ENCODE peak calls at places on chromosome 18, in nine cellular contexts. One of them, this sample, is unnamed.

GRCh38 chr18:23503967-23504352 is 649 bp downstream of the RMC1 start:
- DNase-seq in germinal center: no peak
- DNase-seq in GM04504: no peak
- DNase-seq in tibial artery: no peak
- DNase-seq in ureter: no peak
- DNase-seq in neural progenitor cell: no peak
- DNase-seq in activated CD4-positive, alpha-beta T cell treated with anti-CD3 and anti-CD28 coated beads for 48 hours: no peak
- DNase-seq in HuH-7: no peak
- DNase-seq in body of pancreas: no peak
- DNase-seq in this sample: no peak

GRCh38 chr18:48825101-48825745 is 125.5 kb downstream of the SMAD7 start:
- DNase-seq in germinal center: no peak
- DNase-seq in neural progenitor cell: no peak
- DNase-seq in activated CD4-positive, alpha-beta T cell treated with anti-CD3 and anti-CD28 coated beads for 48 hours: no peak
- DNase-seq in body of pancreas: no peak
- DNase-seq in GM04504: no peak
- DNase-seq in HuH-7: no peak
- DNase-seq in tibial artery: peak
- DNase-seq in ureter: peak
- DNase-seq in this sample: no peak

GRCh38 chr18:73597832-73598615 is 549.6 kb downstream of the FBXO15 start:
- DNase-seq in body of pancreas: no peak
- DNase-seq in GM04504: no peak
- DNase-seq in germinal center: no peak
- DNase-seq in ureter: no peak
- DNase-seq in activated CD4-positive, alpha-beta T cell treated with anti-CD3 and anti-CD28 coated beads for 48 hours: no peak
- DNase-seq in HuH-7: no peak
- DNase-seq in neural progenitor cell: no peak
- DNase-seq in tibial artery: no peak
- DNase-seq in this sample: no peak

GRCh38 chr18:34767601-34768027 is 57.5 kb downstream of the DTNA start:
- DNase-seq in body of pancreas: no peak
- DNase-seq in germinal center: no peak
- DNase-seq in tibial artery: no peak
- DNase-seq in activated CD4-positive, alpha-beta T cell treated with anti-CD3 and anti-CD28 coated beads for 48 hours: no peak
- DNase-seq in ureter: no peak
- DNase-seq in HuH-7: no peak
- DNase-seq in neural progenitor cell: no peak
- DNase-seq in GM04504: peak
- DNase-seq in this sample: no peak

GRCh38 chr18:36835927-36836326 is 7.0 kb downstream of the KIAA1328 start:
- DNase-seq in GM04504: no peak
- DNase-seq in HuH-7: no peak
- DNase-seq in neural progenitor cell: no peak
- DNase-seq in tibial artery: no peak
- DNase-seq in body of pancreas: no peak
- DNase-seq in activated CD4-positive, alpha-beta T cell treated with anti-CD3 and anti-CD28 coated beads for 48 hours: no peak
- DNase-seq in ureter: no peak
- DNase-seq in germinal center: no peak
- DNase-seq in this sample: no peak

GRCh38 chr18:10416020-10416419 is 38.4 kb upstream of the APCDD1 start:
- DNase-seq in activated CD4-positive, alpha-beta T cell treated with anti-CD3 and anti-CD28 coated beads for 48 hours: no peak
- DNase-seq in tibial artery: no peak
- DNase-seq in neural progenitor cell: no peak
- DNase-seq in HuH-7: no peak
- DNase-seq in ureter: no peak
- DNase-seq in germinal center: no peak
- DNase-seq in body of pancreas: no peak
- DNase-seq in GM04504: no peak
- DNase-seq in this sample: no peak

GRCh38 chr18:31801078-31801477 is 40.4 kb upstream of the SLC25A52 start:
- DNase-seq in body of pancreas: no peak
- DNase-seq in germinal center: no peak
- DNase-seq in GM04504: no peak
- DNase-seq in ureter: no peak
- DNase-seq in neural progenitor cell: no peak
- DNase-seq in HuH-7: no peak
- DNase-seq in tibial artery: no peak
- DNase-seq in activated CD4-positive, alpha-beta T cell treated with anti-CD3 and anti-CD28 coated beads for 48 hours: no peak
- DNase-seq in this sample: no peak

GRCh38 chr18:46321954-46322353 is 217.8 kb downstream of the HAUS1 start:
- DNase-seq in ureter: no peak
- DNase-seq in activated CD4-positive, alpha-beta T cell treated with anti-CD3 and anti-CD28 coated beads for 48 hours: no peak
- DNase-seq in GM04504: no peak
- DNase-seq in tibial artery: no peak
- DNase-seq in body of pancreas: no peak
- DNase-seq in HuH-7: no peak
- DNase-seq in neural progenitor cell: peak
- DNase-seq in germinal center: no peak
- DNase-seq in this sample: no peak

GRCh38 chr18:51339866-51340265 is 142.4 kb upstream of the MEX3C start:
- DNase-seq in GM04504: no peak
- DNase-seq in activated CD4-positive, alpha-beta T cell treated with anti-CD3 and anti-CD28 coated beads for 48 hours: no peak
- DNase-seq in neural progenitor cell: no peak
- DNase-seq in tibial artery: no peak
- DNase-seq in germinal center: no peak
- DNase-seq in ureter: no peak
- DNase-seq in body of pancreas: no peak
- DNase-seq in HuH-7: no peak
- DNase-seq in this sample: no peak

GRCh38 chr18:26429535-26429934 is 118.8 kb downstream of the KCTD1 start:
- DNase-seq in GM04504: peak
- DNase-seq in germinal center: no peak
- DNase-seq in activated CD4-positive, alpha-beta T cell treated with anti-CD3 and anti-CD28 coated beads for 48 hours: no peak
- DNase-seq in neural progenitor cell: no peak
- DNase-seq in tibial artery: no peak
- DNase-seq in HuH-7: no peak
- DNase-seq in body of pancreas: no peak
- DNase-seq in ureter: no peak
- DNase-seq in this sample: no peak

GRCh38 chr18:79866889-79867574 is 69.3 kb downstream of the KCNG2 start:
- DNase-seq in GM04504: no peak
- DNase-seq in HuH-7: no peak
- DNase-seq in ureter: peak
- DNase-seq in neural progenitor cell: no peak
- DNase-seq in tibial artery: peak
- DNase-seq in body of pancreas: no peak
- DNase-seq in germinal center: no peak
- DNase-seq in activated CD4-positive, alpha-beta T cell treated with anti-CD3 and anti-CD28 coated beads for 48 hours: no peak
- DNase-seq in this sample: no peak

GRCh38 chr18:49177071-49177470 is 226.3 kb upstream of the SMAD7 start:
- DNase-seq in HuH-7: no peak
- DNase-seq in tibial artery: no peak
- DNase-seq in ureter: no peak
- DNase-seq in neural progenitor cell: no peak
- DNase-seq in activated CD4-positive, alpha-beta T cell treated with anti-CD3 and anti-CD28 coated beads for 48 hours: no peak
- DNase-seq in germinal center: no peak
- DNase-seq in body of pancreas: no peak
- DNase-seq in GM04504: no peak
- DNase-seq in this sample: no peak

GRCh38 chr18:66211693-66212195 is 392.1 kb downstream of the CDH19 start:
- DNase-seq in neural progenitor cell: no peak
- DNase-seq in activated CD4-positive, alpha-beta T cell treated with anti-CD3 and anti-CD28 coated beads for 48 hours: no peak
- DNase-seq in germinal center: no peak
- DNase-seq in GM04504: no peak
- DNase-seq in ureter: no peak
- DNase-seq in tibial artery: no peak
- DNase-seq in HuH-7: no peak
- DNase-seq in body of pancreas: no peak
- DNase-seq in this sample: no peak

GRCh38 chr18:45557779-45558178 is 57.5 kb upstream of the SLC14A2 start:
- DNase-seq in activated CD4-positive, alpha-beta T cell treated with anti-CD3 and anti-CD28 coated beads for 48 hours: no peak
- DNase-seq in germinal center: no peak
- DNase-seq in ureter: no peak
- DNase-seq in GM04504: no peak
- DNase-seq in tibial artery: no peak
- DNase-seq in neural progenitor cell: no peak
- DNase-seq in body of pancreas: no peak
- DNase-seq in HuH-7: no peak
- DNase-seq in this sample: no peak

GRCh38 chr18:67951166-67951565 is 434.6 kb upstream of the DSEL start:
- DNase-seq in body of pancreas: no peak
- DNase-seq in activated CD4-positive, alpha-beta T cell treated with anti-CD3 and anti-CD28 coated beads for 48 hours: no peak
- DNase-seq in GM04504: no peak
- DNase-seq in neural progenitor cell: no peak
- DNase-seq in ureter: no peak
- DNase-seq in HuH-7: no peak
- DNase-seq in germinal center: no peak
- DNase-seq in tibial artery: no peak
- DNase-seq in this sample: no peak

GRCh38 chr18:3397031-3397750 is 52.8 kb upstream of the TGIF1 start:
- DNase-seq in activated CD4-positive, alpha-beta T cell treated with anti-CD3 and anti-CD28 coated beads for 48 hours: no peak
- DNase-seq in tibial artery: no peak
- DNase-seq in GM04504: no peak
- DNase-seq in neural progenitor cell: no peak
- DNase-seq in HuH-7: no peak
- DNase-seq in body of pancreas: no peak
- DNase-seq in germinal center: no peak
- DNase-seq in ureter: no peak
- DNase-seq in this sample: no peak

GRCh38 chr18:487371-487770 is 13.1 kb downstream of the COLEC12 start:
- DNase-seq in activated CD4-positive, alpha-beta T cell treated with anti-CD3 and anti-CD28 coated beads for 48 hours: no peak
- DNase-seq in tibial artery: no peak
- DNase-seq in germinal center: no peak
- DNase-seq in HuH-7: no peak
- DNase-seq in body of pancreas: no peak
- DNase-seq in neural progenitor cell: no peak
- DNase-seq in ureter: no peak
- DNase-seq in GM04504: no peak
- DNase-seq in this sample: no peak

GRCh38 chr18:59846814-59847490 is 52.8 kb upstream of the PMAIP1 start:
- DNase-seq in tibial artery: no peak
- DNase-seq in activated CD4-positive, alpha-beta T cell treated with anti-CD3 and anti-CD28 coated beads for 48 hours: peak
- DNase-seq in body of pancreas: no peak
- DNase-seq in germinal center: peak
- DNase-seq in HuH-7: peak
- DNase-seq in ureter: peak
- DNase-seq in neural progenitor cell: no peak
- DNase-seq in GM04504: peak
- DNase-seq in this sample: no peak

GRCh38 chr18:58209326-58209725 is 165.3 kb downstream of the NEDD4L start:
- DNase-seq in germinal center: no peak
- DNase-seq in body of pancreas: no peak
- DNase-seq in GM04504: no peak
- DNase-seq in HuH-7: no peak
- DNase-seq in ureter: no peak
- DNase-seq in neural progenitor cell: no peak
- DNase-seq in activated CD4-positive, alpha-beta T cell treated with anti-CD3 and anti-CD28 coated beads for 48 hours: no peak
- DNase-seq in tibial artery: no peak
- DNase-seq in this sample: no peak

GRCh38 chr18:22223263-22223960 is 54.0 kb downstream of the GATA6 start:
- DNase-seq in tibial artery: peak
- DNase-seq in body of pancreas: peak
- DNase-seq in HuH-7: no peak
- DNase-seq in neural progenitor cell: no peak
- DNase-seq in ureter: peak
- DNase-seq in activated CD4-positive, alpha-beta T cell treated with anti-CD3 and anti-CD28 coated beads for 48 hours: peak
- DNase-seq in GM04504: peak
- DNase-seq in germinal center: no peak
- DNase-seq in this sample: no peak

GRCh38 chr18:12857215-12857924 is 26.7 kb downstream of the PTPN2 start:
- DNase-seq in neural progenitor cell: no peak
- DNase-seq in body of pancreas: no peak
- DNase-seq in activated CD4-positive, alpha-beta T cell treated with anti-CD3 and anti-CD28 coated beads for 48 hours: peak
- DNase-seq in tibial artery: no peak
- DNase-seq in ureter: no peak
- DNase-seq in HuH-7: no peak
- DNase-seq in GM04504: no peak
- DNase-seq in germinal center: no peak
- DNase-seq in this sample: no peak

This sample was measured in SK-N-MC.